ENCODE peak calls at places on chromosome 1, in eight cellular contexts. K is T-helper 17 cell, L is C1 segment of cervical spinal cord, C is spleen, S is GM20000, B is T-helper 1 cell, U is GM18507, E is KBM-7. Z is an unnamed sample.
A peak's percentile ranks its signal among the peaks of the same experiment; 100 is the strongest.

GRCh38 chr1:61639218-61639617 is 85.7 kb downstream of the TM2D1 start:
- DNase-seq in C (no peak), U (no peak), S (no peak), E (no peak), B (no peak), L (no peak), K (no peak), Z (no peak)

GRCh38 chr1:94634977-94635416 is 93.4 kb upstream of the F3 start:
- DNase-seq in S (no peak), L (no peak), K (no peak), C (no peak), B (no peak), E (peak; percentile 29), U (no peak), Z (no peak)

GRCh38 chr1:54794401-54795099 is 6.6 kb downstream of the TTC22 start:
- DNase-seq in E (no peak), L (no peak), B (no peak), S (no peak), C (peak; percentile 49), K (no peak), U (no peak), Z (no peak)

GRCh38 chr1:39895096-39895495 is 6.6 kb downstream of the MYCL start:
- DNase-seq in U (no peak), E (no peak), L (no peak), K (no peak), S (no peak), C (no peak), B (no peak), Z (no peak)

GRCh38 chr1:1197551-1198422 is 8.6 kb downstream of the TNFRSF18 start:
- DNase-seq in U (no peak), S (no peak), E (no peak), L (no peak), C (peak; percentile 64), B (peak; percentile 3), K (peak; percentile 12), Z (peak; percentile 8)

GRCh38 chr1:187476671-187477070 is 647.9 kb downstream of the PLA2G4A start:
- DNase-seq in S (no peak), C (no peak), E (no peak), L (no peak), U (no peak), B (no peak), K (no peak), Z (peak; percentile 27)

GRCh38 chr1:192805832-192806323 is 3.0 kb upstream of the RGS2 start:
- DNase-seq in C (no peak), K (no peak), U (no peak), E (peak; percentile 93), S (peak; percentile 67), B (no peak), L (no peak), Z (peak; percentile 50)

GRCh38 chr1:8358897-8359616 is 41.1 kb downstream of the SLC45A1 start:
- DNase-seq in L (peak; percentile 33), C (no peak), K (no peak), S (no peak), U (no peak), B (no peak), E (no peak), Z (no peak)

GRCh38 chr1:222106369-222106768 is 364.5 kb upstream of the DUSP10 start:
- DNase-seq in B (no peak), S (no peak), K (no peak), E (no peak), L (no peak), C (no peak), U (no peak), Z (peak; percentile 36)